ENCODE peak calls at places on chromosomes 4 and X, in ten cellular contexts. I is CD4-positive, alpha-beta T cell; V is ascending aorta; K is brain microvascular endothelial cell; J is fibroblast of lung; Z is HCT116; X is uterus; H is PC-3; U is Panc1; Q is PC-9. S is an unnamed sample.

GRCh38 chr4:98026362-98026761 is 116.9 kb downstream of the STPG2 start:
- DNase-seq in V (no peak), K (no peak), H (no peak), U (no peak), X (no peak), I (no peak), Z (no peak), J (no peak), Q (no peak), S (no peak)

GRCh38 chr4:144507309-144508101 is 138.5 kb upstream of the HHIP start:
- DNase-seq in I (no peak), V (no peak), K (peak), X (no peak), U (no peak), H (no peak), Z (no peak), Q (no peak), J (peak), S (no peak)

GRCh38 chrX:20965270-20966044 is 408.8 kb upstream of the CNKSR2 start:
- DNase-seq in H (peak), V (no peak), X (no peak), Z (no peak), J (no peak), I (no peak), Q (no peak), U (no peak), K (no peak), S (no peak)

GRCh38 chrX:78384486-78384885 is 57.1 kb upstream of the CYSLTR1 start:
- DNase-seq in K (no peak), X (no peak), I (no peak), Q (no peak), H (peak), V (no peak), Z (no peak), U (no peak), J (no peak), S (no peak)

GRCh38 chrX:130108647-130109428 is 1.5 kb downstream of the ELF4 start:
- DNase-seq in K (no peak), V (no peak), U (no peak), Z (no peak), I (peak), J (no peak), Q (peak), H (peak), X (no peak), S (peak)

GRCh38 chrX:118974908-118975671 is 672 bp downstream of the LONRF3 start:
- DNase-seq in H (peak), K (no peak), Q (peak), V (no peak), I (peak), X (peak), U (no peak), Z (no peak), J (peak), S (peak)

GRCh38 chr4:118682928-118683327 is 2.3 kb upstream of the METTL14 start:
- DNase-seq in J (peak), X (no peak), Q (no peak), V (no peak), K (no peak), I (no peak), U (no peak), Z (no peak), H (peak), S (no peak)

GRCh38 chr4:143337600-143338287 is 1.1 kb downstream of the GAB1 start:
- DNase-seq in I (no peak), Q (peak), V (no peak), H (peak), X (peak), U (no peak), J (peak), Z (no peak), K (peak), S (no peak)

GRCh38 chrX:54494166-54494969 is 1.7 kb downstream of the FGD1 start:
- DNase-seq in X (no peak), I (no peak), J (peak), H (no peak), Q (no peak), V (no peak), K (no peak), U (no peak), Z (no peak), S (no peak)

GRCh38 chr4:23819041-23819511 is 70.8 kb downstream of the PPARGC1A start:
- DNase-seq in X (no peak), V (no peak), I (no peak), H (no peak), U (no peak), K (peak), Z (no peak), Q (no peak), J (peak), S (peak)

GRCh38 chrX:42149786-42150185 is 226.4 kb upstream of the CASK start:
- DNase-seq in I (no peak), Q (no peak), J (no peak), V (no peak), K (no peak), U (no peak), X (no peak), Z (no peak), H (no peak), S (no peak)

GRCh38 chrX:136584545-136584944 is 52.5 kb downstream of the VGLL1 start:
- DNase-seq in Z (no peak), J (no peak), H (no peak), Q (no peak), U (no peak), I (no peak), V (no peak), X (no peak), K (no peak), S (no peak)

GRCh38 chr4:80265571-80266266 is 745 bp upstream of the FGF5 start:
- DNase-seq in X (no peak), K (peak), J (peak), I (no peak), U (no peak), Z (no peak), Q (peak), H (peak), V (no peak), S (no peak)

GRCh38 chr4:101977096-101977495 is 186.6 kb downstream of the BANK1 start:
- DNase-seq in V (no peak), J (peak), Q (peak), Z (peak), U (peak), H (peak), X (no peak), K (peak), I (no peak), S (no peak)

GRCh38 chrX:10447577-10448214 is 172.7 kb downstream of the MID1 start:
- DNase-seq in H (peak), X (no peak), J (peak), Q (peak), U (no peak), K (peak), I (no peak), Z (no peak), V (no peak), S (no peak)

GRCh38 chr4:176309046-176309445 is 10.7 kb upstream of the SPCS3 start:
- DNase-seq in K (no peak), H (no peak), I (no peak), J (no peak), V (no peak), Q (no peak), U (no peak), Z (no peak), X (no peak), S (no peak)

GRCh38 chr4:137641554-137641953 is 109.3 kb upstream of the PCDH18 start:
- DNase-seq in U (no peak), X (no peak), J (peak), Z (no peak), Q (no peak), I (no peak), K (peak), V (no peak), H (no peak), S (no peak)

GRCh38 chrX:17792842-17793241 is 55.5 kb downstream of the SCML1 start:
- DNase-seq in I (no peak), Z (no peak), X (no peak), J (no peak), U (no peak), K (no peak), H (no peak), Q (no peak), V (no peak), S (no peak)

GRCh38 chr4:89755210-89755609 is 81.8 kb downstream of the SNCA start:
- DNase-seq in V (no peak), Z (no peak), I (no peak), K (no peak), U (no peak), J (peak), Q (no peak), H (peak), X (no peak), S (no peak)

GRCh38 chr4:89752932-89753598 is 83.9 kb downstream of the SNCA start:
- DNase-seq in U (no peak), K (peak), Z (no peak), Q (peak), V (no peak), I (no peak), J (peak), H (no peak), X (peak), S (no peak)

GRCh38 chr4:89754531-89754930 is 82.4 kb downstream of the SNCA start:
- DNase-seq in V (no peak), X (no peak), U (no peak), Z (no peak), Q (no peak), H (no peak), K (no peak), J (peak), I (no peak), S (no peak)

GRCh38 chr4:89751416-89751815 is 85.5 kb downstream of the SNCA start:
- DNase-seq in X (no peak), Z (no peak), K (no peak), H (no peak), I (no peak), V (no peak), U (no peak), Q (no peak), J (no peak), S (no peak)

GRCh38 chr4:89753601-89754066 is 83.3 kb downstream of the SNCA start:
- DNase-seq in X (no peak), K (peak), H (peak), J (peak), Z (peak), V (no peak), I (no peak), Q (no peak), U (no peak), S (no peak)
- H3K27ac ChIP-seq in X (peak), K (peak), H (peak), J (peak), Z (peak), V (no peak), I (no peak), Q (peak), U (peak), S (peak)

GRCh38 chr4:74133786-74134499 is 24.0 kb upstream of the MTHFD2L start:
- DNase-seq in K (peak), Q (peak), V (no peak), H (peak), I (peak), Z (peak), U (peak), J (peak), X (peak), S (peak)
- H3K27ac ChIP-seq in K (peak), Q (no peak), V (no peak), H (peak), I (no peak), Z (no peak), U (no peak), J (no peak), X (no peak), S (no peak)

DNA sequence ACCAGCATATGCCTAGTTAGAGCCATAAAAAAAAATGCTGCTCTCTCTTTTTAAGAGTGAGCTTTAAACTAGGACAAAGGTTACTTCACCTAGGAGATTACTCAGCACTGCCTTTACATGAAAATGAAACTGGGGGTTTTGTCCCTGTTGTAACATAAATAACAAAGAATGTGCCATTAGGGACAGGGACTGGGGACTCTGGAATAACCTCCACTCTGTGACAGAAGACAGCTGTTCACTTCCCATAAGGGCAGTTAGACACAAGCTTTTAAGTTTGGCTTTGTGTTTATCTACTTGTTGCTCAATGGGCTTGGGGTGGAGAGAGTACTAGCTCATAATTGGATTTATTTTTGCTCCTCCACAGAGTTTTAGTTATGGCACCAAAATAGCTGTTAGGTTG is 11.9 kb downstream of the ENPEP start:
- DNase-seq in H (peak), J (no peak), U (no peak), Q (no peak), Z (no peak), V (no peak), I (no peak), X (no peak), K (no peak), S (no peak)
- H3K27ac ChIP-seq in H (no peak), J (no peak), U (no peak), Q (peak), Z (no peak), V (no peak), I (no peak), X (peak), K (no peak), S (no peak)

GRCh38 chr4:38129452-38129830 is 169.2 kb downstream of the PTTG2 start:
- DNase-seq in U (no peak), Z (no peak), H (no peak), I (no peak), Q (no peak), V (no peak), X (no peak), J (no peak), K (no peak), S (no peak)
- H3K27ac ChIP-seq in U (no peak), Z (no peak), H (no peak), I (no peak), Q (no peak), V (no peak), X (peak), J (peak), K (no peak), S (no peak)

DNA sequence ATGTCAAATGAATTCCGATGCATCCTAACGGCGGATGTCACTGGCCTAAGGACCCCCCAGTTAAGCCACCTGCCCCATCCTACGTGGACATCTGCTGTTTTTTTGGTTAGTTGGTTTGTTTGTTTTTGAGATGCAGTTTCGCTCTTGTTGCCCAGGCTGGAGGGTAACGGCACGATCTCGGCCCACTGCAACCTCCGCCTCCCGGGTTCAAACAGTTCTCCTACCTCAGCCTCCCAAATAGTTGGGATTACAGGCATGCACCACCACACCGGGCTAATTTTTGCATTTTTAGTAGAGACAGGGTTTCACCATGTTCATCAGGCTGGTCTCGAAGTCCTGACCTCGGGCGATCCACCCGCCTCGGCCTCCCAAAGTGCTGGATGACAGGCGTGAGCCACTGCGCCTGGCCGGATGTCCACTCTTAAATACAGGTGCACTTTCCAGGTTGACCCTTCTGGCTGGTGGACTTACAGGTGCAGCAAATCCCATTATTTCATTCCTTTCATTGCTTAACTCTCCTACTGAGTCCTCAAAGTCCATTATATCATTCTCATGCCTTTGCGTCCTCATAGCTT is 206.2 kb downstream of the CRLF2 start:
- DNase-seq in I (no peak), Z (no peak), U (no peak), J (no peak), X (no peak), V (no peak), Q (no peak), H (no peak), K (no peak), S (peak)
- H3K27ac ChIP-seq in I (no peak), Z (no peak), U (no peak), J (no peak), X (no peak), V (no peak), Q (no peak), H (no peak), K (no peak), S (no peak)

GRCh38 chr4:109559983-109560686 is at the start of gene MCUB:
- DNase-seq in Z (peak), K (peak), J (peak), I (peak), U (peak), H (peak), V (peak), X (peak), Q (peak), S (peak)
- H3K27ac ChIP-seq in Z (peak), K (peak), J (peak), I (peak), U (peak), H (peak), V (peak), X (peak), Q (peak), S (peak)

GRCh38 chrX:13029831-13030771 is 14.3 kb downstream of the FAM9C start:
- DNase-seq in V (no peak), X (no peak), K (no peak), Z (no peak), J (peak), H (peak), U (no peak), Q (peak), I (peak), S (no peak)
- H3K27ac ChIP-seq in V (no peak), X (no peak), K (peak), Z (peak), J (no peak), H (peak), U (peak), Q (peak), I (peak), S (peak)

GRCh38 chr4:140744421-140744820 is 11.8 kb downstream of the TBC1D9 start:
- DNase-seq in V (no peak), K (no peak), H (no peak), Q (no peak), U (no peak), J (no peak), X (no peak), I (no peak), Z (no peak), S (no peak)
- H3K27ac ChIP-seq in V (no peak), K (no peak), H (no peak), Q (no peak), U (peak), J (no peak), X (no peak), I (no peak), Z (no peak), S (no peak)

GRCh38 chr4:140091305-140091704 is 62.7 kb downstream of the MAML3 start:
- DNase-seq in Q (no peak), V (no peak), H (no peak), J (no peak), K (no peak), I (no peak), U (no peak), X (no peak), Z (no peak), S (no peak)
- H3K27ac ChIP-seq in Q (peak), V (no peak), H (no peak), J (no peak), K (peak), I (no peak), U (peak), X (no peak), Z (no peak), S (peak)

GRCh38 chrX:150454083-150454482 is 91.0 kb downstream of the MAMLD1 start:
- DNase-seq in V (no peak), J (no peak), H (no peak), I (no peak), U (no peak), K (no peak), X (no peak), Z (no peak), Q (no peak), S (no peak)
- H3K27ac ChIP-seq in V (no peak), J (no peak), H (no peak), I (no peak), U (no peak), K (no peak), X (no peak), Z (no peak), Q (no peak), S (no peak)

S was measured in lower lobe of right lung.